ENCODE peak calls at places on chromosomes 5 and 9, in four cellular contexts. N is heart left ventricle, Z is esophagus squamous epithelium, H is colonic mucosa. I is an unnamed sample.

GRCh38 chr5:2986301-2986700 is 234.8 kb upstream of the IRX2 start:
- DNase-seq in N (no peak), H (no peak), Z (no peak), I (no peak)

GRCh38 chr9:34392511-34392910 is 15.8 kb upstream of the MYORG start:
- DNase-seq in H (no peak), Z (no peak), N (no peak), I (no peak)

GRCh38 chr9:38423939-38424843 is at the start of gene IGFBPL1:
- DNase-seq in H (no peak), N (no peak), Z (no peak), I (no peak)

GRCh38 chr9:135971892-135972291 is 10.7 kb upstream of the UBAC1 start:
- DNase-seq in H (peak), N (no peak), Z (no peak), I (peak)

GRCh38 chr5:135232958-135233357 is 166.1 kb downstream of the MACROH2A1 start:
- DNase-seq in N (peak), H (no peak), Z (no peak), I (no peak)

GRCh38 chr5:923473-923873 is 30.8 kb downstream of the TRIP13 start:
- DNase-seq in N (peak), H (peak), Z (no peak), I (no peak)

GRCh38 chr9:6054280-6055099 is 39.1 kb upstream of the RANBP6 start:
- DNase-seq in Z (no peak), H (peak), N (peak), I (no peak)

GRCh38 chr5:136036991-136037705 is 8.4 kb downstream of the TGFBI start:
- DNase-seq in N (no peak), Z (no peak), H (peak), I (peak)

GRCh38 chr9:84711398-84711777 is 41.9 kb downstream of the NTRK2 start:
- DNase-seq in N (no peak), H (no peak), Z (no peak), I (peak)

GRCh38 chr5:45684118-45684517 is 12.1 kb downstream of the HCN1 start:
- DNase-seq in Z (no peak), N (no peak), H (no peak), I (no peak)

GRCh38 chr5:151239237-151239861 is 13.6 kb upstream of the GM2A start:
- DNase-seq in H (peak), N (peak), Z (peak), I (peak)

GRCh38 chr5:80103375-80103774 is 68.2 kb downstream of the THBS4 start:
- DNase-seq in N (no peak), Z (no peak), H (no peak), I (no peak)

GRCh38 chr9:121340676-121341392 is 29.2 kb downstream of the STOM start:
- DNase-seq in Z (no peak), N (no peak), H (no peak), I (no peak)

GRCh38 chr5:79962580-79963222 is 28.4 kb downstream of the MTX3 start:
- DNase-seq in Z (no peak), N (no peak), H (no peak), I (no peak)

GRCh38 chr5:103327893-103328292 is 69.3 kb downstream of the MACIR start:
- DNase-seq in N (no peak), Z (no peak), H (no peak), I (no peak)

GRCh38 chr5:30438785-30439184 is 754.7 kb upstream of the CDH6 start:
- DNase-seq in Z (no peak), H (no peak), N (no peak), I (no peak)

GRCh38 chr5:120615967-120616645 is 152.0 kb downstream of the PRR16 start:
- DNase-seq in H (no peak), Z (no peak), N (no peak), I (peak)

GRCh38 chr9:124320062-124320973 is 62.6 kb downstream of the NEK6 start:
- DNase-seq in H (peak), N (peak), Z (no peak), I (no peak)

GRCh38 chr5:150567031-150567680 is 59.2 kb downstream of the NDST1 start:
- DNase-seq in H (no peak), Z (no peak), N (no peak), I (no peak)

GRCh38 chr9:72843525-72844439 is 109.1 kb downstream of the ALDH1A1 start:
- DNase-seq in H (no peak), N (no peak), Z (no peak), I (no peak)

GRCh38 chr5:64767959-64768357 is 533 bp downstream of the SREK1IP1 start:
- DNase-seq in Z (no peak), H (peak), N (no peak), I (no peak)

GRCh38 chr5:73940026-73940425 is 314.0 kb downstream of the ARHGEF28 start:
- DNase-seq in N (no peak), Z (no peak), H (no peak), I (no peak)

GRCh38 chr9:111926421-111926875 is 29.8 kb downstream of the UGCG start:
- DNase-seq in N (peak), Z (peak), H (peak), I (no peak)

GRCh38 chr5:164175083-164175482 is 669.7 kb downstream of the MAT2B start:
- DNase-seq in N (no peak), H (no peak), Z (no peak), I (no peak)

GRCh38 chr5:68116868-68117411 is 98.6 kb upstream of the PIK3R1 start:
- DNase-seq in Z (no peak), N (no peak), H (no peak), I (no peak)

GRCh38 chr9:69877852-69878507 is 57.4 kb downstream of the CFAP95 start:
- DNase-seq in H (no peak), N (no peak), Z (no peak), I (no peak)

GRCh38 chr9:100324594-100325200 is 28.0 kb downstream of the TEX10 start:
- DNase-seq in Z (no peak), N (no peak), H (no peak), I (no peak)

GRCh38 chr5:109028608-109029299 is 281.1 kb downstream of the FER start:
- DNase-seq in Z (no peak), N (no peak), H (no peak), I (no peak)

GRCh38 chr5:16754621-16755020 is 137.8 kb upstream of the RETREG1 start:
- DNase-seq in H (no peak), N (no peak), Z (no peak), I (no peak)

GRCh38 chr5:108472237-108472636 is 90.3 kb upstream of the FBXL17 start:
- DNase-seq in Z (no peak), N (no peak), H (no peak), I (no peak)

GRCh38 chr9:38622961-38623360 is 2.6 kb upstream of the ANKRD18A start:
- DNase-seq in H (no peak), Z (no peak), N (no peak), I (no peak)

GRCh38 chr5:139566611-139567010 is 5.5 kb downstream of the UBE2D2 start:
- DNase-seq in N (no peak), Z (no peak), H (no peak), I (no peak)

GRCh38 chr9:120791161-120791560 is 2.1 kb downstream of the FBXW2 start:
- DNase-seq in H (no peak), Z (no peak), N (no peak), I (no peak)

GRCh38 chr5:33685873-33686550 is 205.8 kb downstream of the ADAMTS12 start:
- DNase-seq in Z (no peak), N (no peak), H (no peak), I (no peak)

GRCh38 chr5:18281947-18282557 is 647.8 kb downstream of the TAF11L14 start:
- DNase-seq in N (no peak), Z (no peak), H (no peak), I (peak)

GRCh38 chr5:177399903-177400868 is at the start of gene PFN3:
- DNase-seq in H (peak), N (no peak), Z (no peak), I (no peak)

GRCh38 chr9:121698627-121699270 is 47.3 kb downstream of the DAB2IP start:
- DNase-seq in Z (no peak), N (no peak), H (no peak), I (no peak)

GRCh38 chr9:15935661-15936315 is 382.9 kb downstream of the CCDC171 start:
- DNase-seq in Z (no peak), N (no peak), H (no peak), I (no peak)
- H3K27ac ChIP-seq in Z (no peak), N (no peak), H (no peak), I (no peak)

GRCh38 chr5:99600952-99601351 is 672.1 kb upstream of the CHD1 start:
- DNase-seq in H (no peak), Z (no peak), N (no peak), I (no peak)
- H3K27ac ChIP-seq in H (no peak), Z (no peak), N (no peak), I (no peak)

DNA sequence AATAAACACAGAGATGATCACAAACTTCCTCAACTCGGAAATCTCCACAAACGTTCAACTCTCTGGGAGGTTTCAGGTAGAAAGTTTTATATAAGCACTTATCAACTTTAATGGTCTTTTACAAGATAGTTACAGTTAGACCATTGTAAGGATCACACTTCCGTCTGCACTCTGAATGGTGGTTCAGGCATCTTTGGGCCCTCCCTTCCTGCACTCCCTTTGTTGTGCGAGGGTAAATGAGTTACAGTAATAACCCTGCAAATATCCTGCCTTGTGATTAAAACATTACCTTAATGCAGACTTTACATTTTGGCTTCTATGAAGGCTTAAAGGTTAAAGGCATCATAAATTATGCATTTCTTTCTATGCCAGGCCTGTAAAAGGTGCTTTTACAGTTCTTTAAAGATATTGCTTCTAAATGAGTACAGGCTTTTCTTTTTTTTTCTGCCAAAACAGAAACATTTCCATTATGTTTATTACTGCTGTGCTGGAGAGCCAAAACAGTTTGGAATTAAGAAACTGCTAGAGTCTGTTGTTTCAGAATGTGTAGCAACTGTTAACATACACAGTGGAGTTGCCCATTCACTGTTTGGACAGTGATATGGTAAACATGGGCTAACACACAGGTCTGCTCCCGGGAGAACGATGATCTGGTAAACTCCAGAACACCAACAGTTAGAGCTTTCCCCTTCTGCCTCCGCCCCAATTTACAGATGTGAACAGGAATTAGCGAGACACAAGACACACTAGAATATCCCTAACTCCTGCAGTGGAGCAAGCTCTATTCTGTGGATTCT is 1.1 kb downstream of the PRUNE2 start:
- DNase-seq in Z (no peak), H (peak), N (no peak), I (no peak)
- H3K27ac ChIP-seq in Z (no peak), H (peak), N (peak), I (no peak)

GRCh38 chr5:160287378-160288051 is 24.8 kb downstream of the CCNJL start:
- DNase-seq in Z (no peak), N (peak), H (peak), I (peak)
- H3K27ac ChIP-seq in Z (peak), N (peak), H (peak), I (no peak)

GRCh38 chr5:143561248-143561647 is 157.8 kb upstream of the NR3C1 start:
- DNase-seq in Z (no peak), N (peak), H (no peak), I (no peak)
- H3K27ac ChIP-seq in Z (no peak), N (no peak), H (no peak), I (no peak)

GRCh38 chr9:13443380-13444271 is 164.1 kb upstream of the MPDZ start:
- DNase-seq in N (no peak), Z (no peak), H (no peak), I (no peak)

GRCh38 chr9:13445123-13445522 is 165.6 kb upstream of the MPDZ start:
- DNase-seq in H (no peak), N (no peak), Z (no peak), I (no peak)

GRCh38 chr9:13444272-13444608 is 164.7 kb upstream of the MPDZ start:
- DNase-seq in H (no peak), N (no peak), Z (no peak), I (no peak)

GRCh38 chr9:13446261-13446660 is 166.8 kb upstream of the MPDZ start:
- DNase-seq in N (no peak), Z (no peak), H (no peak), I (no peak)

DNA sequence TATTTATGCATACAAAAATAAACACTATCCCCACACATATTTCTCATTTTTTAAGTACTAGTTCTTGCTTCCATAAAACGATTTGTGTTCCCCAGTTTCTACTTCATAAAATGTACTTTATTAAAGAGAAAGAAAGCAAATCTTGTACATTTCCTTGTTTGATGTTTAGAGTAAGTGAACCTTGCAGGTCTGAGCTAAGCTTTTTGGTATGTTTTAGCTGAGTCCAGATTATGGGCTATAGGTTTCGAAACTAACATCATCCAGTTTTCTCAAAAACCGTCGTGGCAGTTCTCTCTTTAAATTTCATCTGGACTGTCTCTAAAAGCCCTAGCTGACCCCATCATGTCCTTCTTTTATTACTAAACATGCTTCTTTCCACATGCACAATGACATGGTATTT is 165.2 kb upstream of the MPDZ start:
- DNase-seq in Z (no peak), H (no peak), N (no peak), I (no peak)
- H3K27ac ChIP-seq in Z (no peak), H (no peak), N (peak), I (no peak)

DNA sequence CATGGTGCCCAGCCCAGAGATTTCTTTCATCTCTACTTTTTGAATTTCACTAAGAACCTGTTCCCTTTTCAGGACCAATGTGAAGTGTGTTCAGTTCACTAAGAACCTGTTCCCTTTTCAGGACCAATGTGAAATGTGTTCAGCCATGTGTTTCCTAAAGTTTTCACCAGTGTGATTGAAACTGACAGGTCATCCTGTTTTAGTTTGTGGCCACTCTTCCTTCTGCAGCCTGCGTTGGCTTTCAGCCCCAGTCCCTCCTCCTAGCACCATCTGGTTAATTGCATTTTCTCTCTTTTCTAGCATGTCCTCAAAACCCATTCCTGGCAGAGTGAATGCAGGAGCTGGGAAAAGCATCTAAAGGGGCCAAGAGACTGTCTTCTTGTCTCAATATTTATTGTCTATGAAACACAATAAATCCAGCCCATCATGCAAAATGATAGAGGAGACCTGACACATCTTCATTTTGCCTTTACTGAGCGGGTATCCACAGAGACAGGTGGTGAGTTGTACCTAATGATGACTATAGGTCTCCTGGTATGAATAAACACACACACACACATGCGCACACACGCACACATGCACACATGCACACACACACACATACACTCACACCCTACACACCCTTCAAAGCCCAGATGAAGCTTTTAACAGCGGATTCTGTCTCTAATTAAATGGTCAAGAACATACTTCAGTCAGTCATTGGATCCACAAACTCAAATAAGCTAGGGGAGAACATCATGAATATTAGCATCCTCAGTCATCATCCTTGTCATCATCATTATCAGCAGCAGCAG is 6.1 kb upstream of the PANK3 start:
- DNase-seq in N (no peak), Z (no peak), H (no peak), I (no peak)
- H3K27ac ChIP-seq in N (no peak), Z (no peak), H (no peak), I (no peak)

DNA sequence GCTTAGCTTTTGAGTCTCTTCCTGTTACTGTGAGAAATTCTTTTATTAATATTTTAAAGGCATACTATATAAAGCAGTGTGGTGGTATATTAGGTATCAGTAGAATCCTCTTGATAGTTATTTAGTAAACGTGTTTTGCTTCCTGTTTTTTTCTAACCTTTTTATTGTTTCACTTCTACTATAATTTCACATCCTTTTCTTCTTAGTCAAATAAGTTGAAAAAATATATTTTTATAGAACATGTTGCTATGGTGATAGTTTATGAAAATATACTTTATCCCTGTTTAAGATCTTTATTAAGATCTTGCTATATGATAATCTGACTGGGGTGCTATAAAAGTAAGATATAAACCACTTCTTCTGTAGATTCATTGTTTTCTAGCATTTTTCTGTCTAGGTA is 2.1 kb downstream of the POLK start:
- DNase-seq in N (no peak), Z (no peak), H (no peak), I (no peak)
- H3K27ac ChIP-seq in N (no peak), Z (no peak), H (no peak), I (no peak)

GRCh38 chr5:173825215-173825865 is 62.8 kb upstream of the CPEB4 start:
- DNase-seq in N (no peak), Z (no peak), H (no peak), I (no peak)
- H3K27ac ChIP-seq in N (no peak), Z (no peak), H (no peak), I (no peak)

I was measured in foreskin keratinocyte.